ENCODE peak calls at places on chromosomes 16 and 17, in seven cellular contexts. W, M, L, A, U, P and E are unnamed samples.

GRCh38 chr16:26727801-26728200 is 338.9 kb upstream of the C16orf82 start:
- DNase-seq in W (no peak), M (no peak), L (no peak), A (no peak), U (no peak), P (no peak), E (no peak)

GRCh38 chr16:14325502-14325901 is 254.4 kb downstream of the MRTFB start:
- DNase-seq in W (no peak), M (no peak), L (no peak), A (no peak), U (no peak), P (no peak), E (no peak)

GRCh38 chr16:88633684-88634140 is 4.7 kb upstream of the IL17C start:
- DNase-seq in W (no peak), M (peak), L (peak), A (peak), U (peak), P (peak), E (no peak)

GRCh38 chr17:56902350-56902749 is 11.5 kb downstream of the TRIM25 start:
- DNase-seq in W (no peak), M (no peak), L (no peak), A (no peak), U (no peak), P (no peak), E (no peak)

GRCh38 chr17:48011405-48012150 is 26.0 kb downstream of the COPZ2 start:
- DNase-seq in W (peak), M (peak), L (peak), A (peak), U (peak), P (no peak), E (peak)

GRCh38 chr16:19655242-19655777 is 62.7 kb downstream of the KNOP1 start:
- DNase-seq in W (no peak), M (no peak), L (no peak), A (no peak), U (peak), P (no peak), E (no peak)

GRCh38 chr17:76238847-76239537 is 1.3 kb downstream of the RNF157 start:
- DNase-seq in W (no peak), M (no peak), L (no peak), A (no peak), U (no peak), P (no peak), E (no peak)

GRCh38 chr16:68229431-68230175 is 6.3 kb downstream of the ESRP2 start:
- DNase-seq in W (no peak), M (peak), L (peak), A (peak), U (peak), P (no peak), E (peak)

GRCh38 chr16:29154676-29155121 is 169.8 kb downstream of the LAT start:
- DNase-seq in W (no peak), M (no peak), L (no peak), A (no peak), U (no peak), P (no peak), E (no peak)

GRCh38 chr17:38749222-38750043 is 1.3 kb upstream of the PCGF2 start:
- DNase-seq in W (peak), M (peak), L (peak), A (peak), U (peak), P (no peak), E (peak)

GRCh38 chr17:79814966-79815835 is 18.3 kb upstream of the CBX8 start:
- DNase-seq in W (no peak), M (peak), L (no peak), A (no peak), U (no peak), P (no peak), E (peak)

GRCh38 chr17:29390856-29391631 is 881 bp downstream of the TAOK1 start:
- DNase-seq in W (no peak), M (peak), L (peak), A (peak), U (peak), P (no peak), E (peak)

GRCh38 chr17:14351493-14351892 is 50.6 kb downstream of the HS3ST3B1 start:
- DNase-seq in W (no peak), M (no peak), L (no peak), A (no peak), U (no peak), P (no peak), E (no peak)

GRCh38 chr17:66673668-66674276 is 161.1 kb upstream of the CACNG5 start:
- DNase-seq in W (peak), M (peak), L (peak), A (peak), U (peak), P (no peak), E (peak)

GRCh38 chr17:57959929-57960328 is 4.7 kb upstream of the CUEDC1 start:
- DNase-seq in W (no peak), M (peak), L (no peak), A (no peak), U (no peak), P (no peak), E (no peak)

GRCh38 chr17:47651704-47652103 is 2.0 kb downstream of the KPNB1 start:
- DNase-seq in W (no peak), M (no peak), L (no peak), A (no peak), U (no peak), P (no peak), E (no peak)

GRCh38 chr16:8138666-8139065 is 451.6 kb downstream of the TMEM114 start:
- DNase-seq in W (no peak), M (no peak), L (no peak), A (no peak), U (no peak), P (no peak), E (no peak)

GRCh38 chr17:64306850-64307463 is 43.9 kb upstream of the TEX2 start:
- DNase-seq in W (peak), M (peak), L (peak), A (peak), U (peak), P (no peak), E (peak)

GRCh38 chr17:18157354-18157985 is 26.2 kb upstream of the ALKBH5 start:
- DNase-seq in W (no peak), M (no peak), L (no peak), A (no peak), U (no peak), P (no peak), E (no peak)

GRCh38 chr17:34511931-34512330 is 67.5 kb upstream of the TMEM132E start:
- DNase-seq in W (no peak), M (no peak), L (no peak), A (no peak), U (no peak), P (no peak), E (no peak)

GRCh38 chr16:17080105-17080504 is 390.7 kb downstream of the XYLT1 start:
- DNase-seq in W (no peak), M (no peak), L (no peak), A (no peak), U (no peak), P (no peak), E (no peak)

GRCh38 chr17:76544123-76544915 is 4.5 kb downstream of the PRCD start:
- DNase-seq in W (no peak), M (no peak), L (no peak), A (no peak), U (peak), P (no peak), E (no peak)

GRCh38 chr17:39737761-39738567 is at the start of gene GRB7:
- DNase-seq in W (peak), M (peak), L (peak), A (peak), U (peak), P (no peak), E (peak)

DNA sequence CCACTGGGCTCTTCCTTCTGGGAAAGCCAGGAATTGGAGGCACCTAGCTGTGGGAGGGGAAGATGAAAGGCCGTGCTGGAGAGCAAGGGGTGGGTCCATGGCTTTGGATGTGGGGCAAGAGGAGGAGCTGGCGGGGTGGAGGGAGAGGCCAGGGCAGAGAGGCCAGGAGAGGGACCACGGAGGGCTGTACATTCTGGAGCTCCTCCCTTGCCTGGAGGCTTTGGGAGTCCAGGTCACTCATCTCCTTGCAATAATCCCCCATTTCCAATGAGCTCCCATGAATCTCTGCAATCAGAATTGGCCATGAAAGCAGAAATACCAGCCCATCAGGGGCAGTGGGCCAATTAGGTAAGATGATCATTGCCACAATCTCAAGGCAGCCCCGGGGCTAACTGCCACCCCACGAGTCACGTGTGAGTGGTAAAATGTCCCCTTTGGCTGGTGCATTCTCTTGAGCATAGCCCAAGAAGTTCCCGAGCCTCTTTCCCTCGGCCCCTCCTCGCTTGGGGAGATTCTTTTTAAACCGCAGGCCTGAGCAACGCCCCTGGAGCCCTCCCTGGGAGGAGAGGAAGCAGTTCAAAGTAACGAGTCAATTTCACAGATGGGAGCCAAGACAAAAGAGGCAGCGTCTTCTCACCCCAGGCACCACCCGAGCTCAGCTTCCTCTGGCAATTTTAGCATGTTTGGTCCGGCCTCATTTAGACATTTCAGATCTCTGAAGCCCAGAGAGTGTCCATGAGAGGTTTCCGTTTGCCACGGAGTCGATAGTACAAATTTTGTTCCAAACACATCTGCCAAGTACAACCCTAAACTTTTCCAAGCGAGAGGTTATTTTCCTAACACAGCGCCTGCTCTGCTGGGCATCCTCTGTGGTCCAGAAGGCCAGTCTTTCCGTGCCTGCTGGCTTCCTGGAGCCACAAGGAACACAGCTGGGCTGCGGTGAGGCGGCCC is 13.4 kb downstream of the RTN4RL1 start:
- DNase-seq in W (no peak), M (no peak), L (no peak), A (no peak), U (no peak), P (no peak), E (peak)
- TF ChIP-seq JUND in W (no peak), M (no peak), L (no peak), A (no peak), U (no peak), P (no peak), E (peak)

GRCh38 chr16:9597967-9598730 is 506.7 kb downstream of the HAPSTR1 start:
- DNase-seq in W (no peak), M (no peak), L (peak), A (no peak), U (no peak), P (no peak), E (no peak)
- TF ChIP-seq JUND in W (no peak), M (no peak), L (peak), A (no peak), U (no peak), P (no peak), E (no peak)

GRCh38 chr16:79607587-79607986 is 7.0 kb upstream of the MAF start:
- DNase-seq in W (no peak), M (no peak), L (no peak), A (no peak), U (no peak), P (no peak), E (no peak)

GRCh38 chr16:79602615-79603014 is 2.1 kb upstream of the MAF start:
- DNase-seq in W (no peak), M (no peak), L (no peak), A (no peak), U (no peak), P (no peak), E (no peak)

GRCh38 chr16:79608976-79609375 is 8.4 kb upstream of the MAF start:
- DNase-seq in W (no peak), M (no peak), L (no peak), A (no peak), U (no peak), P (no peak), E (no peak)

GRCh38 chr16:79609861-79610260 is 9.3 kb upstream of the MAF start:
- DNase-seq in W (no peak), M (no peak), L (no peak), A (no peak), U (no peak), P (no peak), E (no peak)

DNA sequence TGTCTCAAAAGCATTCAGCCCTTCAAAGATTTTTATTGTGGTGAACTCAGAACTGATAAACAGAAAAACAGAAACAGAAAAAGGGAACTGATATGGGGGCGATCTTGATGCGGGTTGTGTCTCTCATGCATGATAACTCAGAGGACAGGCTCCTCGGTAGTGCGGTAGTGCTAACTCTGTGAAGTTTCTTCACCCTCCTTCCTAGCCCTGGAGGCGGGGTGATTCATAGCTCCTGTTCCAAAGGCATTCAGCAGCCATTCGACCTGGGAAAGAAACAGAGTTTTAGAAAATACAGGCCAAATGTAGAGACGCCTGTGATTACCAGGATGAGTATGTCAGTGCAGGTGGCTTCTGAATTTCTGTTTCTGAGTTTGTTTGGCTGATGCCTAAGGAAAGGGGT is 5.5 kb upstream of the MAF start:
- DNase-seq in W (no peak), M (no peak), L (no peak), A (no peak), U (no peak), P (no peak), E (no peak)
- TF ChIP-seq JUND in W (no peak), M (no peak), L (no peak), A (no peak), U (no peak), P (no peak), E (no peak)

DNA sequence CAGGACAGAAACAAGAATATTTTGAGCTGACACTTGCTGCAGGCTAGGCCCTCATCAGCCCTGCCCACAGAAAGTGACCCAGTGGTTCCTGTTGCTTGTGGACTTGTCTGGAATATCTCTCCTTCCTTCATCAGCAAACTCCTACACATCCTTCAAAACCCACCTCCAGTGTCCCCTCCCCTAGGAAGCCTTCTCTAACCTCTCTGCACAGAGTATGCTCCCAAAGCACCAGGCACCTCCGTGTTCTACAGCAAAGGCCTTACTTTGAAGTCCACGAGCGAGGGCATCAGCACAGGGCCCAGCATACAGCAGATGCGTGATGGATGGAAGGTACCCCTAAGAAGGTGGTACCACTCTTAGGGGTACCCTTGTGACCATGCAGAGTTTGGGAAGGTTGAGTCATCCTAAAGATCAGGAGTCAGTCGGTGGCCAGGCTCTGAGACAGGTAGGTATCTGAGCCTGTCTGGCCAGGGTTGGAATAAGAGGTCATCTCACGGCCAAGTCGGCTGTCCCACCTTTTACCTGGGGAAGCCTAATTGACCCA is 2.0 kb downstream of the CCDC102A start:
- DNase-seq in W (no peak), M (peak), L (no peak), A (no peak), U (no peak), P (no peak), E (no peak)
- TF ChIP-seq JUND in W (no peak), M (no peak), L (no peak), A (no peak), U (no peak), P (no peak), E (no peak)

DNA sequence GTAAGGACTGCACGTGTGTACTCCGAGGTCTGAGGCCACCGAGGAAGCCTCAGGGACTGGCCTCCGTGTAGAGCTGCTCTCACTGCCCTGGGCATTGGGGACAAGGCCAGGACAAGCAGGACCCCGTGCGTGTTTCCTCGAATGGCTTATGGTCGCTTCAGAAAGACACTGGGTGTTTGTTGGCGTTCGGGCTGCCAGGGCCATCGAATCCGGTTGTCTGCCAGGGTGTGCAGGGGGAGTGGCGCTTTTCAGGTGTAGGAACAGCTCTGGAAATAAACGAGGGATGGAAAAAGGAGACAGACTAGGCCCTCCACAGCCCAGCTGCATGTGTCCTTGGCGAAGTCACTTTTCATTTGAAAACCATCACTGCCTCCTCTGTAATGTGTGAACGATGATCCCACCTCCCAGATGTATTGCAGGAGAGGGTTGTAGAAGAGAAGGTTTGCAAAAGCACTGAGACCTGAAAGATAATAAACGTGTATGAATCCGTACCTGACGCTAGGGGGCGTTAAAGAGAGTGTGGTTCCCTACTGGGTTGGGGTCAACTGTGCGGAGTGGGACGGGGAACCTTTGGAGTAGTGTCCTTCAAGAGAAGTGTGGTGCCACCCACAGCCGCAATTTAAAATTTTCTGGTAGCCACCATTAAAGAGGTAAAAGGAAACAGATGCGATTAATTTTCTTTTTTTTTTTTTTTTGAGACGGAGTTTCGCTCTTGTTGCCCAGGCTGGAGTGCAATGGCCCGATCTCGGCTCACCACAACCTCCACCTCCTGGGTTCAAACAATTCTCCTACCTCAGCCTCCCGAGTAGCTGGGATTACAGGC is 2.1 kb upstream of the ZSCAN10 start:
- DNase-seq in W (no peak), M (peak), L (peak), A (peak), U (peak), P (no peak), E (no peak)
- TF ChIP-seq JUND in W (no peak), M (peak), L (no peak), A (no peak), U (no peak), P (no peak), E (no peak)

GRCh38 chr17:62925267-62925836 is 40.7 kb upstream of the TANC2 start:
- DNase-seq in W (no peak), M (no peak), L (no peak), A (no peak), U (no peak), P (no peak), E (no peak)
- TF ChIP-seq JUND in W (no peak), M (no peak), L (no peak), A (no peak), U (no peak), P (no peak), E (no peak)